ENCODE peak calls at places on chromosome 13, in nine cellular contexts. W is HCT116, H is keratinocyte, I is fibroblast of lung, B is IMR-90, K is endothelial cell of umbilical vein, S is DND-41, P is H9, T is trophoblast cell. A is an unnamed sample.

GRCh38 chr13:28611021-28611420 is 47.9 kb upstream of the POMP start:
- DNase-seq in W (no peak), H (no peak), I (peak; percentile 4), B (peak; percentile 26), K (no peak), S (peak; percentile 15), P (no peak), T (no peak), A (no peak)

GRCh38 chr13:26726684-26727083 is 33.9 kb downstream of the GPR12 start:
- DNase-seq in W (no peak), H (no peak), I (no peak), B (no peak), K (no peak), S (no peak), P (no peak), T (no peak), A (no peak)

GRCh38 chr13:103794526-103794925 is 728.3 kb upstream of the SLC10A2 start:
- DNase-seq in W (no peak), H (no peak), I (no peak), B (no peak), K (no peak), S (no peak), P (no peak), T (no peak), A (no peak)

GRCh38 chr13:20405691-20406090 is 120.0 kb downstream of the CRYL1 start:
- DNase-seq in W (no peak), H (no peak), I (no peak), B (no peak), K (no peak), S (no peak), P (peak; percentile 69), T (peak; percentile 71), A (no peak)

GRCh38 chr13:27929868-27930267 is 10.1 kb downstream of the PDX1 start:
- DNase-seq in W (no peak), H (no peak), I (no peak), B (no peak), K (no peak), S (no peak), P (no peak), T (no peak), A (no peak)

GRCh38 chr13:28325022-28325421 is 169.9 kb downstream of the FLT1 start:
- DNase-seq in W (no peak), H (no peak), I (no peak), B (no peak), K (no peak), S (no peak), P (no peak), T (no peak), A (no peak)

GRCh38 chr13:59545007-59545406 is 618.7 kb downstream of the DIAPH3 start:
- DNase-seq in W (no peak), H (no peak), I (no peak), B (no peak), K (no peak), S (no peak), P (no peak), T (no peak), A (no peak)

GRCh38 chr13:109577191-109577700 is 209.1 kb downstream of the IRS2 start:
- DNase-seq in W (no peak), H (no peak), I (no peak), B (no peak), K (no peak), S (no peak), P (no peak), T (no peak), A (no peak)

GRCh38 chr13:35848316-35848715 is 282.9 kb downstream of the DCLK1 start:
- DNase-seq in W (no peak), H (no peak), I (no peak), B (no peak), K (no peak), S (no peak), P (no peak), T (no peak), A (no peak)

DNA sequence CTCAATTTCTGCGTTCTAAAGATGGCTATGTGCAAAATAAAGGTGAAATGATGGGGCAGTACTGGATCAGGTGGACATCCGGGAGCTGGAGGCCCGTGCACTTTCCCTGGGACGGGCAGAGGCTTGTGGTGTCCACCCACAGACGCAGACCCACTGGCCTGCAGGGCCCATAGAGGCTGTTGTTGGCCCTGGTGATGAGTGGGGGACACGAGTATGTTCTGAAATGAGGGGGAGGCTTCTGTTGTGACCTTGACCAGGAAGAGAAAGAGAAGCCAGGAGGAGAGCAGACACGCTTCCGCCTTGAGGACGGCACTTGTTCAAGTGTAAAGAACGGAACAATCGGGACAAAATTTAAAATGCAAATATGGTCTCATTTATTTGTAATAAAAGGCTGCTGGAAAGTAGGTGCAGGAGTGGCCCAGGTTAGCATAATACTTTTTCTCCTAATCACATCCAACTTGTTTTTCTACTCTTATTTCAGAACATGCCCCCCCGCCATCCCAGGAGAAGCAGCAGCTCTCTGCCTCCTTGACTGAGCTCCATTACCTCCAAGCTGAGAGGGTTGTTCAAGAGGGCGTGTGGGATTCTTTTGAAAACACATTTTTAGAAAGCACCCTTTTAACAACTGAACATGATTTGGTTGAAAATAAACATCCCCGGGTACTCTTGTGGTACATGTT is 27.1 kb downstream of the ATP11A start:
- DNase-seq in W (no peak), H (no peak), I (no peak), B (no peak), K (no peak), S (no peak), P (no peak), T (no peak), A (no peak)
- H3K9ac ChIP-seq in W (no peak overlapping the region), H (no peak overlapping the region), I (no peak overlapping the region), B (no peak overlapping the region), K (no peak overlapping the region), S (no peak overlapping the region), P (no peak overlapping the region), T (no peak overlapping the region), A (no peak overlapping the region)

GRCh38 chr13:52187029-52187423 is 27.6 kb upstream of the NEK3 start:
- DNase-seq in W (no peak), H (no peak), I (no peak), B (no peak), K (no peak), S (no peak), P (no peak), T (no peak), A (no peak)
- H3K27ac ChIP-seq in W (peak overlapping the region; percentile 42), H (no peak overlapping the region), I (no peak overlapping the region), B (no peak overlapping the region), K (no peak overlapping the region), S (no peak overlapping the region), P (no peak overlapping the region), T (no peak overlapping the region), A (peak overlapping the region; percentile 27)

GRCh38 chr13:77981191-77981925 is 62.7 kb upstream of the EDNRB start:
- DNase-seq in W (no peak), H (no peak), I (peak; percentile 23), B (peak; percentile 13), K (peak; percentile 37), S (no peak), P (no peak), T (no peak), A (no peak)
- H2AFZ ChIP-seq in W (no peak overlapping the region), H (peak overlapping the region; percentile 93), I (peak overlapping the region; percentile 40), B (no peak overlapping the region), K (peak overlapping the region; percentile 95), S (no peak overlapping the region), P (no peak overlapping the region), T (no peak overlapping the region), A (no peak overlapping the region)

GRCh38 chr13:100984349-100984748 is 309.8 kb upstream of the TMTC4 start:
- DNase-seq in W (no peak), H (no peak), I (no peak), B (no peak), K (no peak), S (no peak), P (no peak), T (no peak), A (no peak)
- H3K9ac ChIP-seq in W (no peak overlapping the region), H (no peak overlapping the region), I (no peak overlapping the region), B (no peak overlapping the region), K (no peak overlapping the region), S (no peak overlapping the region), P (no peak overlapping the region), T (no peak overlapping the region), A (no peak overlapping the region)